ENCODE peak calls at places on chromosomes 12 and 14, in six cellular contexts. G is choroid plexus epithelial cell, C is spleen, A is pancreas, P is OCI-LY7, Z is endothelial cell of umbilical vein. X is an unnamed sample.

GRCh38 chr12:3038931-3039510 is 38.2 kb upstream of the TSPAN9 start:
- DNase-seq in G (no peak), C (no peak), A (no peak), P (no peak), Z (no peak), X (no peak)

GRCh38 chr14:64387232-64387737 is 868 bp upstream of the MTHFD1 start:
- DNase-seq in G (peak), C (no peak), A (no peak), P (no peak), Z (peak), X (peak)

GRCh38 chr12:998020-998874 is 7.2 kb downstream of the ERC1 start:
- DNase-seq in G (peak), C (no peak), A (no peak), P (peak), Z (no peak), X (peak)

GRCh38 chr12:19131020-19131431 is 1.5 kb downstream of the PLEKHA5 start:
- DNase-seq in G (peak), C (no peak), A (no peak), P (no peak), Z (peak), X (peak)

GRCh38 chr12:109440851-109441490 is 36.1 kb downstream of the KCTD10 start:
- DNase-seq in G (no peak), C (no peak), A (no peak), P (no peak), Z (no peak), X (no peak)

GRCh38 chr12:25272937-25273526 is 22.3 kb upstream of the KRAS start:
- DNase-seq in G (no peak), C (no peak), A (no peak), P (no peak), Z (no peak), X (no peak)

GRCh38 chr12:57611810-57612710 is 825 bp downstream of the ARHGEF25 start:
- DNase-seq in G (no peak), C (no peak), A (no peak), P (no peak), Z (no peak), X (no peak)

GRCh38 chr12:98402671-98403070 is 112.7 kb upstream of the TMPO start:
- DNase-seq in G (no peak), C (no peak), A (no peak), P (no peak), Z (no peak), X (no peak)

GRCh38 chr12:20142956-20143355 is 225.4 kb upstream of the PDE3A start:
- DNase-seq in G (peak), C (no peak), A (no peak), P (peak), Z (no peak), X (no peak)

GRCh38 chr14:91058017-91058675 is 2.3 kb downstream of the RPS6KA5 start:
- DNase-seq in G (no peak), C (no peak), A (no peak), P (no peak), Z (peak), X (peak)

GRCh38 chr14:92473261-92473946 is 40.2 kb upstream of the RIN3 start:
- DNase-seq in G (peak), C (no peak), A (no peak), P (no peak), Z (no peak), X (peak)

GRCh38 chr14:94046696-94047250 is 20.6 kb downstream of the OTUB2 start:
- DNase-seq in G (no peak), C (peak), A (no peak), P (no peak), Z (no peak), X (no peak)

GRCh38 chr14:88911811-88912210 is 87.4 kb downstream of the TTC8 start:
- DNase-seq in G (no peak), C (no peak), A (no peak), P (no peak), Z (no peak), X (no peak)

GRCh38 chr14:92973265-92973797 is 50.4 kb downstream of the CHGA start:
- DNase-seq in G (peak), C (peak), A (no peak), P (peak), Z (peak), X (peak)

GRCh38 chr14:77407158-77407557 is 16.2 kb downstream of the NOXRED1 start:
- DNase-seq in G (peak), C (no peak), A (no peak), P (no peak), Z (no peak), X (no peak)

DNA sequence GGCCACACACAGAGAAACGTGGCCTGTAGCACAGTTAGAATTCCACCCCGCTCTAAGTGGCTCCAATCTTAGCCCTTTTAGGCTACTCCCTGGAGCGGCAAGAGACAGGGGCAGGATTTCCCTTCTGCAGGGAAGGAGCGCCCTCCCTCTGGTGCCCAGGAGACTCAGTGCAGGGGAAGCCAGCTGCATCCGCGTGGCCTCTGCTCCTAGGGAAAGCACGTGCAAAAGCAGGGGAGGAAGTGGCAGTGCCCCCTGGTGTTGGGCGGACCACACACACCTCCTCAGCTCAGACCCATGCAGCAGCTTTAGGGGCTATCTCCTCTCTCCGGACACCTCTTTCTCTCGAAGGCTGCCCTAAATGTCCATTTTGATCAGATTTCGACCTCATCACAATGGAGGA is 50.0 kb downstream of the SPRING1 start:
- DNase-seq in G (peak), C (peak), A (no peak), P (peak), Z (peak), X (peak)
- TF ChIP-seq CTCF in G (peak), C (no peak), A (no peak), P (peak), Z (peak), X (peak)

DNA sequence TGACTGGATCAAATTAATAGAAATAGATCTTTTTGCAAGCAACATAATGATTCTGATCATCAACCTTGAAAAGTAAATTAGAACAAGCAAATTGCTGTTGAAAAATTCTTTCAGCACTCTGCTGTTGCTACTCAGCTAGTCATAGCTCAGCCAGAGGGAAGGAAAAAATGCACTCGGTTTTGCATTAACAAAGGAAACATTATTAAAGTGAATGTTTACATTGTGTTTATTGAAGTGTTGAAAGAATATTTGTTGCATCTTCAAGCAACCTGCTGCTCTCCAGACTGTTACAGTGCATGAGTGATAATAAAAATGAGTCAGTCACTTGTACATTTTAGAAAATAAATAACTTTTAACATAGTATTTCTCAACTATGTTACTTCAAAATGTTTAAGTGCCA is 26.5 kb downstream of the AP5M1 start:
- DNase-seq in G (no peak), C (no peak), A (no peak), P (no peak), Z (no peak), X (no peak)
- H3K4me3 ChIP-seq in G (no peak), C (no peak), A (no peak), P (no peak), Z (no peak), X (no peak)

DNA sequence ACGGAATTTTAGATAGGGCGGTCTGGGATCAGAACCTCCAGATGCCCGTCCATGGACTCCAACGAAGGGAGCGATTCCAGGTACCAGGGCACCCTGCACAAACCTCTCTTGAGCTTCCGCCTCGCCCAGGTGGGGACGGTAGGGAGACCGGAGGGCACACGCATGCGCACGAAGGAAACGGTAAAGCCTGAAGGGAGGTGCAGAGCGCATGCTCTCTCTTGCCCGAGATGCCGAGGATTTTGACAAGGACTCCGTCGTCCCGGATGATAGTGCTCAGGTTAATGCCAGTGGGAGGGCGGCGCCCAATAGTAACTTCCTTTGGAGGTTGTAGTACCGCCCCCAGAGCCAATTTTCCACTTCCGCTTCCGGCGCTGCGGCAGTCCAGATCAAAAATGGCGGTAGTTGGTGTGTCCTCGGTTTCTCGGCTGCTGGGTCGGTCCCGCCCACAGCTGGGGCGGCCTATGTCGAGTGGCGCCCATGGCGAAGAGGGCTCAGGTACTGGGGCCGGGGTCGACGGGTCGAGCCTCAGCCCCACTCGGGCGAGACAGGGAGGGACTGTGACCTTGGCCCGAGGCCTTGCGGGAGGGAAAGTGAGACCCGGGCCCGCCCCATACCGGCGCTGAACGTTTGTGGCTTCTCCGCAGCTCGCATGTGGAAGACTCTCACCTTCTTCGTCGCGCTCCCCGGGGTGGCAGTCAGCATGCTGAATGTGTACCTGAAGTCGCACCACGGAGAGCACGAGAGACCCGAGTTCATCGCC is at the start of gene COX6A1:
- DNase-seq in G (peak), C (peak), A (peak), P (peak), Z (peak), X (peak)
- TF ChIP-seq CTCF in G (no peak), C (no peak), A (no peak), P (peak), Z (no peak), X (no peak)

DNA sequence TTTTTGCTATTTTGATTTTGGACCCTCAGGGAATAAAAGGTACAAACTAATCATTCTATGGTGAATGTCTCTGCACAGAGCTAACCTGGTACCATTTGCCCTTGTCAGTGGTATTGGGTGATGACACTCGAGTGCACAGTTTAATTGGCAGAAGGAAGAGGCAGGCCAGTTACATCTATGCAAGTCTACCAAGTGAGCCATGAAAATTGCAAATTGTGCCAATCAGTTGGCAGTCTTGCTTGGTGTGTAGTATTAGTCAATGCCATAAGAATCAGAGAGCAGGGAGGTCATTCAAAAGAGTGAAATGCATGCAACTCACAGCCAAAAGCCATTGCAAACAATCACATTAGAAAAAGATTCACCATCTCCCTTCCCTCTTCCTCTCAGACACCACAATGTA is 479.6 kb downstream of the ADAMTS20 start:
- DNase-seq in G (no peak), C (no peak), A (no peak), P (no peak), Z (no peak), X (no peak)
- H3K4me3 ChIP-seq in G (no peak), C (no peak), A (no peak), P (no peak), Z (no peak), X (no peak)

DNA sequence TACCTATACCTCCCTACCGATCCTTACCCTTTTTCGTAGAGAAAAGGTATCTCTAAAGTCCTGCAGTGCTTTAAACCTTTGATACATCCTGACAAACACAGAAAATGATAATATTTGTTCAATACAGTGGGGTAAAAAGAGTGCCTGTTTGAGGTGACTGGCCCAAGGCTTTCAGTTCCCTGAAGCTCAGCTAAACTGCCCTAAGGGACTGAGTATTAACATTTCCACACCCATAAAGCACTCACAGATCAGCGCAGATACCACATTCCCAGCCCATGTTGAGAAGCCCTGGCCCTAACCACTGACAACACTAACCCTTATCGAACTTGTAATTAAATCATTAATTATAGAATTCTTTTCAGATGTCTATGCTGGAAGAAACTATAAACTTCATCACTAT is 108.7 kb downstream of the DIP2B start:
- DNase-seq in G (no peak), C (no peak), A (no peak), P (no peak), Z (no peak), X (no peak)
- TF ChIP-seq CTCF in G (no peak), C (no peak), A (no peak), P (no peak), Z (no peak), X (no peak)